ENCODE peak calls at places on chromosomes 5 and 9, in eight cellular contexts. W is left lobe of liver; H is NCI-H524; F is activated effector memory CD4-positive, alpha-beta T cell treated with Interleukin-2 at 50 U/mL for 16 hours; T is activated CD8-positive, alpha-beta memory T cell treated with anti-CD3 and anti-CD28 coated beads for 48 hours; Q is caudate nucleus; D is NCI-H2029; U is NCI-H1930. V is an unnamed sample.

GRCh38 chr5:52065182-52065581 is 681.9 kb downstream of the ISL1 start:
- DNase-seq in W (no peak), H (no peak), F (no peak), T (no peak), Q (no peak), D (no peak), U (no peak), V (no peak)

GRCh38 chr5:88967633-88968585 is 84.9 kb upstream of the MEF2C start:
- DNase-seq in W (no peak), H (no peak), F (no peak), T (no peak), Q (no peak), D (no peak), U (no peak), V (no peak)

GRCh38 chr9:90888941-90889340 is 87.3 kb downstream of the SYK start:
- DNase-seq in W (no peak), H (no peak), F (no peak), T (no peak), Q (no peak), D (no peak), U (no peak), V (no peak)

GRCh38 chr5:71939452-71939932 is 167.8 kb upstream of the MAP1B start:
- DNase-seq in W (no peak), H (peak), F (no peak), T (no peak), Q (no peak), D (no peak), U (peak), V (no peak)

GRCh38 chr9:115900698-115901097 is 252.9 kb upstream of the PAPPA start:
- DNase-seq in W (no peak), H (no peak), F (no peak), T (no peak), Q (no peak), D (no peak), U (no peak), V (no peak)

GRCh38 chr9:121671612-121672155 is 20.2 kb downstream of the DAB2IP start:
- DNase-seq in W (no peak), H (no peak), F (no peak), T (no peak), Q (no peak), D (no peak), U (no peak), V (no peak)

GRCh38 chr5:143279698-143280097 is 123.8 kb downstream of the NR3C1 start:
- DNase-seq in W (no peak), H (no peak), F (no peak), T (no peak), Q (no peak), D (no peak), U (no peak), V (no peak)

GRCh38 chr5:102715405-102715804 is 39.7 kb upstream of the PAM start:
- DNase-seq in W (no peak), H (no peak), F (no peak), T (no peak), Q (no peak), D (no peak), U (no peak), V (no peak)

GRCh38 chr9:4116708-4117460 is 183.0 kb downstream of the GLIS3 start:
- DNase-seq in W (no peak), H (no peak), F (no peak), T (no peak), Q (no peak), D (no peak), U (no peak), V (no peak)

GRCh38 chr5:10463566-10463965 is 21.9 kb downstream of the ROPN1L start:
- DNase-seq in W (no peak), H (no peak), F (no peak), T (no peak), Q (no peak), D (no peak), U (no peak), V (no peak)

GRCh38 chr5:160118349-160119141 is 705 bp downstream of the PWWP2A start:
- DNase-seq in W (peak), H (no peak), F (peak), T (peak), Q (no peak), D (peak), U (no peak), V (no peak)

GRCh38 chr5:43840424-43841232 is 237.6 kb downstream of the NNT start:
- DNase-seq in W (no peak), H (no peak), F (no peak), T (no peak), Q (no peak), D (no peak), U (no peak), V (no peak)

GRCh38 chr9:95315108-95315746 is 2.3 kb downstream of the FANCC start:
- DNase-seq in W (no peak), H (no peak), F (no peak), T (no peak), Q (no peak), D (no peak), U (no peak), V (no peak)

GRCh38 chr5:66821626-66822429 is 225.6 kb downstream of the MAST4 start:
- DNase-seq in W (no peak), H (no peak), F (peak), T (no peak), Q (no peak), D (no peak), U (no peak), V (no peak)

GRCh38 chr5:165328856-165329255 is 1823.4 kb downstream of the MAT2B start:
- DNase-seq in W (no peak), H (no peak), F (no peak), T (no peak), Q (no peak), D (no peak), U (no peak), V (no peak)

GRCh38 chr5:111774525-111774924 is 17.5 kb upstream of the NREP start:
- DNase-seq in W (no peak), H (peak), F (no peak), T (no peak), Q (no peak), D (no peak), U (no peak), V (peak)

GRCh38 chr5:151703227-151703626 is 16.5 kb upstream of the SPARC start:
- DNase-seq in W (no peak), H (peak), F (no peak), T (no peak), Q (no peak), D (no peak), U (no peak), V (no peak)

GRCh38 chr5:143693691-143694252 is 118.2 kb upstream of the HMHB1 start:
- DNase-seq in W (no peak), H (no peak), F (no peak), T (no peak), Q (no peak), D (no peak), U (no peak), V (no peak)

GRCh38 chr5:102622244-102622643 is 123.4 kb upstream of the SLCO6A1 start:
- DNase-seq in W (no peak), H (no peak), F (no peak), T (no peak), Q (no peak), D (no peak), U (no peak), V (no peak)

GRCh38 chr5:136724161-136724560 is 358.8 kb upstream of the TRPC7 start:
- DNase-seq in W (no peak), H (no peak), F (no peak), T (no peak), Q (no peak), D (no peak), U (no peak), V (no peak)